ENCODE peak calls at places on chromosomes 5 and 9, in five cellular contexts. One of them, this sample, is unnamed. For H3K4me1, the result is how much of the 10 kb centered on the place peaks cover.

GRCh38 chr5:146794326-146795029 is 84.1 kb downstream of the PPP2R2B start:
- DNase-seq in Panc1: no peak
- DNase-seq in heart right ventricle: no peak
- DNase-seq in SK-N-SH: no peak
- DNase-seq in ovary: no peak
- DNase-seq in this sample: no peak

GRCh38 chr5:122985006-122985700 is 51.4 kb downstream of the PPIC start:
- DNase-seq in Panc1: no peak
- DNase-seq in heart right ventricle: no peak
- DNase-seq in SK-N-SH: no peak
- DNase-seq in ovary: no peak
- DNase-seq in this sample: no peak

GRCh38 chr5:148912714-148913398 is 86.4 kb downstream of the ADRB2 start:
- DNase-seq in Panc1: peak
- DNase-seq in heart right ventricle: no peak
- DNase-seq in SK-N-SH: peak
- DNase-seq in ovary: no peak
- DNase-seq in this sample: no peak

GRCh38 chr5:89967806-89968444 is 441.6 kb downstream of the CETN3 start:
- DNase-seq in Panc1: no peak
- DNase-seq in heart right ventricle: no peak
- DNase-seq in SK-N-SH: no peak
- DNase-seq in ovary: no peak
- DNase-seq in this sample: no peak

GRCh38 chr9:134167530-134167931 is 3.2 kb upstream of the RNU6ATAC start:
- DNase-seq in Panc1: no peak
- DNase-seq in heart right ventricle: no peak
- DNase-seq in SK-N-SH: no peak
- DNase-seq in ovary: no peak
- DNase-seq in this sample: no peak

GRCh38 chr5:132219289-132219970 is 8.2 kb downstream of the P4HA2 start:
- DNase-seq in Panc1: no peak
- DNase-seq in heart right ventricle: no peak
- DNase-seq in SK-N-SH: no peak
- DNase-seq in ovary: no peak
- DNase-seq in this sample: no peak

GRCh38 chr5:59188415-59189225 is 605.7 kb downstream of the RAB3C start:
- DNase-seq in Panc1: no peak
- DNase-seq in heart right ventricle: peak
- DNase-seq in SK-N-SH: peak
- DNase-seq in ovary: peak
- DNase-seq in this sample: peak

GRCh38 chr5:123186762-123187161 is 97.7 kb downstream of the PRDM6 start:
- DNase-seq in Panc1: no peak
- DNase-seq in heart right ventricle: no peak
- DNase-seq in SK-N-SH: no peak
- DNase-seq in ovary: no peak
- DNase-seq in this sample: no peak

GRCh38 chr5:174532453-174533126 is 191.8 kb upstream of the MSX2 start:
- DNase-seq in Panc1: peak
- DNase-seq in heart right ventricle: peak
- DNase-seq in SK-N-SH: peak
- DNase-seq in ovary: peak
- DNase-seq in this sample: peak

GRCh38 chr5:180208435-180209081 is 453 bp downstream of the RASGEF1C start:
- DNase-seq in Panc1: no peak
- DNase-seq in heart right ventricle: no peak
- DNase-seq in SK-N-SH: peak
- DNase-seq in ovary: no peak
- DNase-seq in this sample: no peak

GRCh38 chr5:169303119-169303515 is 2.2 kb upstream of the SLIT3 start:
- DNase-seq in Panc1: no peak
- DNase-seq in heart right ventricle: no peak
- DNase-seq in SK-N-SH: no peak
- DNase-seq in ovary: no peak
- DNase-seq in this sample: no peak

GRCh38 chr5:35789732-35790461 is 66.8 kb upstream of the IL7R start:
- DNase-seq in Panc1: no peak
- DNase-seq in heart right ventricle: no peak
- DNase-seq in SK-N-SH: no peak
- DNase-seq in ovary: no peak
- DNase-seq in this sample: no peak

GRCh38 chr9:108478431-108478837 is 377.4 kb downstream of the ACTL7B start:
- DNase-seq in Panc1: no peak
- DNase-seq in heart right ventricle: no peak
- DNase-seq in SK-N-SH: no peak
- DNase-seq in ovary: no peak
- DNase-seq in this sample: peak

GRCh38 chr9:99020786-99021436 is 77.2 kb downstream of the COL15A1 start:
- DNase-seq in Panc1: no peak
- DNase-seq in heart right ventricle: no peak
- DNase-seq in SK-N-SH: no peak
- DNase-seq in ovary: no peak
- DNase-seq in this sample: no peak

GRCh38 chr5:74393943-74394342 is 246.6 kb downstream of the ENC1 start:
- DNase-seq in Panc1: no peak
- DNase-seq in heart right ventricle: no peak
- DNase-seq in SK-N-SH: no peak
- DNase-seq in ovary: no peak
- DNase-seq in this sample: no peak

GRCh38 chr9:99449726-99450125 is 227.6 kb downstream of the SEC61B start:
- DNase-seq in Panc1: no peak
- DNase-seq in heart right ventricle: no peak
- DNase-seq in SK-N-SH: no peak
- DNase-seq in ovary: no peak
- DNase-seq in this sample: no peak

DNA sequence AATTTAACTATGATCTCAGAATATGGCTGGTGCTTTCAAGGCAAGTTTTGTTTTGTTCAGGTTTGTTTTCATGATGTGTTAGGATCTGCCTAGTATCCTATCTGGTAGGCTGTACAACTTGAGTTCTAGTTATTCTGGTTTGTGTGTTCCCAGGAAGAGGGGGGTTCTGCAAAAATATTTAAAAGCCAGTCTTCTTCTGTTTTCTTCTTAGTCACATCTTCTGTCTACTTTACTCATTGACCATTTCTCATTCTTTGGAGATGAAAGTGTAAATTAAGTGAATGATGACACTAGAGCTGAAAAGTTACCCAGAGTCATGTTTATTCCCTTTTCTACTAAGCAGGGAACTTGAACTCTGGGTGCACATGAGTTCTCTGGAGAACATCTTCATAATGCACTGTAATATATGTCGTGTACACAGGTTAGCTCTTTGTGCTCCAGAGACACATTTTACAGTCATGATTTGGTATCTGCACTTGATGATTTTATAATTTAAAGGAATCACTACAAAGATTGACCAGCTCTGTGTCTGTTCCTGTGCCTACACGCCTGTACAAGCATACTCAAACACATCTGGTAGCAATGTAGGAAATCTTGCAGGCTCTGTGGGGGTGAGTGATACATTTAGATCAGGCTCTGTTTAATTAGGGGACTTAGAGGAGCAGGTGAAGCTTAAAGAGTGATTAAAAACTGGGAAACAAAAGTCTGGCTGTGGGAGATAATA is 5.0 kb downstream of the SMAD5 start:
- DNase-seq in Panc1: no peak
- DNase-seq in heart right ventricle: no peak
- DNase-seq in SK-N-SH: no peak
- DNase-seq in ovary: no peak
- DNase-seq in this sample: no peak
- H3K4me1 ChIP-seq in Panc1: under half
- H3K4me1 ChIP-seq in heart right ventricle: half or more
- H3K4me1 ChIP-seq in SK-N-SH: under half
- H3K4me1 ChIP-seq in ovary: under half
- H3K4me1 ChIP-seq in this sample: under half

GRCh38 chr9:124776952-124777645 is at the start of gene OLFML2A:
- DNase-seq in Panc1: no peak
- DNase-seq in heart right ventricle: peak
- DNase-seq in SK-N-SH: peak
- DNase-seq in ovary: no peak
- DNase-seq in this sample: peak
- TF ChIP-seq CTCF in Panc1: peak
- TF ChIP-seq CTCF in heart right ventricle: peak
- TF ChIP-seq CTCF in SK-N-SH: peak
- TF ChIP-seq CTCF in ovary: peak
- TF ChIP-seq CTCF in this sample: no peak

DNA sequence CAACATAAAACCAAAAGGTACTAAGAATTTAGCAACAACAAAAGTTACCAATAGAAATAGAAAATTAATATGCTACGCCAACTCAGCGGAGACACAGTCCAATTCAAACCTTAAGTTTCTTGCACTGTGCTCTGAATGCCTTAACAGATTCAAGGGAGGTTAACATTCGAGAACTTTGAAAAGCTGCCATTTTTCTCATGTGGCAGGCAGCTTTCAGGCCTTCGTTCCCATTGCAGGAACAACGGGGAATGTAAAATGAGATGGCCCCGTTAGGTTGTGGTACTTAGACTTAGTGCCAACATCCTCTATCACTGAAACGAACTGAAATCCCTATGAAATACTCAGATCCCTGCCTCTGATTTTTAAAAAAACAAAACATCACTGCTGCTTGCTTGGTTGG is 22.4 kb downstream of the FNBP1 start:
- DNase-seq in Panc1: no peak
- DNase-seq in heart right ventricle: no peak
- DNase-seq in SK-N-SH: no peak
- DNase-seq in ovary: no peak
- DNase-seq in this sample: no peak
- H3K4me1 ChIP-seq in Panc1: under half
- H3K4me1 ChIP-seq in heart right ventricle: under half
- H3K4me1 ChIP-seq in SK-N-SH: under half
- H3K4me1 ChIP-seq in ovary: under half
- H3K4me1 ChIP-seq in this sample: under half

GRCh38 chr5:158811350-158811749 is 288.4 kb downstream of the EBF1 start:
- DNase-seq in Panc1: no peak
- DNase-seq in heart right ventricle: no peak
- DNase-seq in SK-N-SH: no peak
- DNase-seq in ovary: no peak
- DNase-seq in this sample: no peak

GRCh38 chr5:158813275-158813674 is 286.4 kb downstream of the EBF1 start:
- DNase-seq in Panc1: no peak
- DNase-seq in heart right ventricle: no peak
- DNase-seq in SK-N-SH: no peak
- DNase-seq in ovary: no peak
- DNase-seq in this sample: no peak

GRCh38 chr5:158810615-158811014 is 289.1 kb downstream of the EBF1 start:
- DNase-seq in Panc1: no peak
- DNase-seq in heart right ventricle: no peak
- DNase-seq in SK-N-SH: peak
- DNase-seq in ovary: no peak
- DNase-seq in this sample: no peak

GRCh38 chr5:158811921-158812320 is 287.8 kb downstream of the EBF1 start:
- DNase-seq in Panc1: no peak
- DNase-seq in heart right ventricle: no peak
- DNase-seq in SK-N-SH: no peak
- DNase-seq in ovary: no peak
- DNase-seq in this sample: no peak

GRCh38 chr5:158812381-158812780 is 287.3 kb downstream of the EBF1 start:
- DNase-seq in Panc1: no peak
- DNase-seq in heart right ventricle: no peak
- DNase-seq in SK-N-SH: no peak
- DNase-seq in ovary: peak
- DNase-seq in this sample: peak
- TF ChIP-seq CTCF in Panc1: no peak
- TF ChIP-seq CTCF in heart right ventricle: no peak
- TF ChIP-seq CTCF in SK-N-SH: no peak
- TF ChIP-seq CTCF in ovary: no peak
- TF ChIP-seq CTCF in this sample: no peak

GRCh38 chr5:107457138-107457537 is 213.6 kb downstream of the EFNA5 start:
- DNase-seq in Panc1: no peak
- DNase-seq in heart right ventricle: no peak
- DNase-seq in SK-N-SH: no peak
- DNase-seq in ovary: no peak
- DNase-seq in this sample: no peak
- H3K4me1 ChIP-seq in Panc1: under half
- H3K4me1 ChIP-seq in heart right ventricle: under half
- H3K4me1 ChIP-seq in SK-N-SH: under half
- H3K4me1 ChIP-seq in ovary: under half
- H3K4me1 ChIP-seq in this sample: under half

DNA sequence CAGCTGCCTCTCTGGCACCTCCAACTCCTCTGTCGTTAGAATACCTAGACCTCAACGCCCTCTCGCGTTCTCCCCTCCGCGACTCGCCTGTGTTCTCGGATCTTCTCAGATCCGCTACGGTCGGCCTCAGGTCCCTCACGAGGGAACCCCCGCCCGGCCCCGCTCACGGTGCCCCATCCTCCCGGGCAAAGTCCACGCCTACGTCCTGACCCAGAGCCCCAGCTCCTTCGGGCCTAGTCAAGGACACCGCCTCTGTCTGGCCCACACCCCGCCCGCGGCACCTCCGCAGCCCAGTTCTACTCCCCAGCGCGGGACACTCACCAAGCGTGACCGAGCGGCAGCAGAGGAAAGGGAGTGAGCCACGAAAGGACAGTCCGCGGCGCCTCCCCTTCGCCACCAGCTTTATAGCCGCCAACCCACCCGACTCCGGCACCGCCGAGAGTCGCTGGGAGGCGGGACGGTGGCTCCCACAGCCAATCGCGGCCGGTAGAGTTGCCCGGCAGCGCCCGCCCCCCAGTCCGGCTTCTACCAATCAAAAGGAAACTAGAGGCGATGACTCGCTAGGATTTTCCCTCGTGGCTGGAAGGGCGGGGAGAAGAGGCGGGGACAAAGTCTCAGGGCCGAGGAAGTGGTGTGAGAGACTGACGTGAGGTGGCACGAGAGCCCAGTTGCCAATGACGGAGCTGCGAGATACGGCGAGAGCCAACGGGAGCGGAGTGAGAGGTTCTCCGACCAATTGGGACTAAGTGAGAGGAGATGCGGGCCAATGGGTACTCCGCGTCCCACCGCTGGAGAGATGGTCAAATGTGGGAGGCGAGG is at the start of gene HMGCS1:
- DNase-seq in Panc1: peak
- DNase-seq in heart right ventricle: peak
- DNase-seq in SK-N-SH: peak
- DNase-seq in ovary: peak
- DNase-seq in this sample: peak
- TF ChIP-seq CTCF in Panc1: no peak
- TF ChIP-seq CTCF in heart right ventricle: no peak
- TF ChIP-seq CTCF in SK-N-SH: peak
- TF ChIP-seq CTCF in ovary: no peak
- TF ChIP-seq CTCF in this sample: peak

GRCh38 chr5:150614651-150615040 is 25.8 kb upstream of the SYNPO start:
- DNase-seq in Panc1: no peak
- DNase-seq in heart right ventricle: no peak
- DNase-seq in SK-N-SH: no peak
- DNase-seq in ovary: no peak
- DNase-seq in this sample: no peak
- H3K4me1 ChIP-seq in Panc1: under half
- H3K4me1 ChIP-seq in heart right ventricle: half or more
- H3K4me1 ChIP-seq in SK-N-SH: under half
- H3K4me1 ChIP-seq in ovary: half or more
- H3K4me1 ChIP-seq in this sample: half or more

GRCh38 chr9:37295796-37296195 is 126.7 kb upstream of the GRHPR start:
- DNase-seq in Panc1: no peak
- DNase-seq in heart right ventricle: no peak
- DNase-seq in SK-N-SH: no peak
- DNase-seq in ovary: no peak
- DNase-seq in this sample: no peak
- TF ChIP-seq CTCF in Panc1: peak
- TF ChIP-seq CTCF in heart right ventricle: no peak
- TF ChIP-seq CTCF in SK-N-SH: peak
- TF ChIP-seq CTCF in ovary: no peak
- TF ChIP-seq CTCF in this sample: no peak